ENCODE peak calls at places on chromosomes 7 and 10, in five cellular contexts. L, O, Y, F and B are unnamed samples.

GRCh38 chr7:97973206-97973658 is 16.8 kb downstream of the OCM2 start:
- DNase-seq in L (no peak), O (peak; percentile 33), F (no peak), Y (peak; percentile 24), B (peak; percentile 6)

GRCh38 chr10:129521161-129522025 is 54.4 kb downstream of the MGMT start:
- DNase-seq in O (no peak), L (no peak), F (no peak), Y (no peak), B (no peak)

GRCh38 chr7:157282141-157282801 is 54.5 kb upstream of the DNAJB6 start:
- DNase-seq in F (no peak), O (peak; percentile 47), L (no peak), Y (peak; percentile 39), B (no peak)

GRCh38 chr7:129313282-129313681 is 88.5 kb downstream of the AHCYL2 start:
- DNase-seq in Y (no peak), F (no peak), O (no peak), L (no peak), B (no peak)

GRCh38 chr10:110529596-110530011 is 31.9 kb downstream of the DUSP5 start:
- DNase-seq in L (no peak), F (peak; percentile 68), O (no peak), Y (no peak), B (no peak)

GRCh38 chr7:18806177-18806576 is 310.6 kb downstream of the HDAC9 start:
- DNase-seq in L (no peak), F (no peak), Y (no peak), O (no peak), B (no peak)

GRCh38 chr7:4607321-4607729 is 74.8 kb upstream of the FOXK1 start:
- DNase-seq in L (no peak), F (no peak), Y (no peak), O (peak; percentile 4), B (no peak)

GRCh38 chr10:546971-547590 is 142.4 kb downstream of the DIP2C start:
- DNase-seq in F (no peak), L (no peak), Y (no peak), O (peak; percentile 62), B (no peak)

GRCh38 chr7:26500749-26501352 is 209.2 kb downstream of the SNX10 start:
- DNase-seq in L (peak; percentile 22), O (peak; percentile 55), Y (no peak), F (no peak), B (no peak)

GRCh38 chr7:24819916-24820689 is 62.8 kb upstream of the GSDME start:
- DNase-seq in Y (peak; percentile 86), O (peak; percentile 77), F (no peak), L (peak; percentile 74), B (peak; percentile 78)
- TF ChIP-seq FOXM1 in Y (no peak), O (no peak), F (peak; percentile 49), L (no peak), B (no peak)

GRCh38 chr10:16968722-16969055 is 151.5 kb upstream of the RSU1 start:
- DNase-seq in Y (no peak), F (no peak), O (no peak), L (no peak), B (no peak)

GRCh38 chr10:16967866-16968721 is 150.9 kb upstream of the RSU1 start:
- DNase-seq in O (no peak), L (peak; percentile 40), Y (no peak), F (no peak), B (no peak)

GRCh38 chr10:16965242-16965620 is 148.0 kb upstream of the RSU1 start:
- DNase-seq in Y (no peak), L (no peak), O (no peak), F (no peak), B (no peak)

GRCh38 chr10:16965740-16966447 is 148.7 kb upstream of the RSU1 start:
- DNase-seq in Y (no peak), L (peak; percentile 55), F (no peak), O (no peak), B (no peak)

GRCh38 chr10:16967000-16967865 is 150.0 kb upstream of the RSU1 start:
- DNase-seq in F (no peak), Y (no peak), O (no peak), L (no peak), B (no peak)
- TF ChIP-seq FOXM1 in F (no peak), Y (no peak), O (no peak), L (no peak), B (no peak)

GRCh38 chr7:140417456-140418155 is 13.7 kb downstream of the RAB19 start:
- DNase-seq in F (no peak), L (no peak), O (no peak), Y (peak; percentile 10), B (no peak)
- TF ChIP-seq FOXM1 in F (no peak), L (no peak), O (no peak), Y (no peak), B (no peak)

GRCh38 chr10:119654540-119654939 is 3.4 kb downstream of the BAG3 start:
- DNase-seq in O (no peak), Y (no peak), F (no peak), L (peak; percentile 27), B (no peak)
- TF ChIP-seq FOXM1 in O (no peak), Y (no peak), F (no peak), L (no peak), B (no peak)

GRCh38 chr10:35579726-35580420 is 25.3 kb upstream of the GJD4 start:
- DNase-seq in O (no peak), Y (no peak), L (no peak), F (no peak), B (no peak)

GRCh38 chr10:35579116-35579515 is 26.0 kb upstream of the GJD4 start:
- DNase-seq in Y (no peak), F (no peak), O (no peak), L (no peak), B (no peak)

GRCh38 chr10:35580421-35580770 is 24.7 kb upstream of the GJD4 start:
- DNase-seq in Y (no peak), O (no peak), L (no peak), F (no peak), B (no peak)

GRCh38 chr10:35577915-35578607 is 27.1 kb upstream of the GJD4 start:
- DNase-seq in Y (no peak), O (no peak), L (no peak), F (no peak), B (no peak)

DNA sequence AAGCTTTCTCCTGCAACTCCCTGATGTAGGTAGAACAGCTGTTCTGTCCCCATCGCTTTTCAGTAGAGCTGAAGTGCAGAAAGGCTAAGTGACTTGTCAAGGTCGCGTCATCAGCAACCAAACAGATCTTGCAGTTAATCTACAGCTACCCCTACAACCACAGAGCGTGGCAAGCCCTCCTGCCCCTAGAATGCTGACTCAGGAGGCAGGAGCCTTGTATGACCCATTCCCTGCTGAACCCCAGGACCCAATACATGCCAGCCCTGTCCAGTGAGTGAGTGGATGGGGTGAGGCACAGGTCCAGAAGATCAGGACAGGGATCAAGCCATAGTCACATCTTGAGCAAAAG is 26.6 kb upstream of the GJD4 start:
- DNase-seq in O (no peak), Y (no peak), L (no peak), F (no peak), B (no peak)
- TF ChIP-seq FOXM1 in O (no peak), Y (no peak), L (no peak), F (no peak), B (no peak)

GRCh38 chr7:915291-916218 is 38.9 kb downstream of the ADAP1 start:
- DNase-seq in O (no peak), Y (no peak), L (no peak), F (no peak), B (no peak)

GRCh38 chr7:918118-918425 is 36.4 kb downstream of the ADAP1 start:
- DNase-seq in L (no peak), O (no peak), Y (no peak), F (no peak), B (no peak)

GRCh38 chr7:914521-915194 is 38.3 kb downstream of the GET4 start:
- DNase-seq in Y (no peak), F (no peak), L (no peak), O (no peak), B (no peak)

GRCh38 chr7:917255-918117 is 37.0 kb downstream of the ADAP1 start:
- DNase-seq in F (no peak), Y (no peak), L (no peak), O (no peak), B (no peak)

DNA sequence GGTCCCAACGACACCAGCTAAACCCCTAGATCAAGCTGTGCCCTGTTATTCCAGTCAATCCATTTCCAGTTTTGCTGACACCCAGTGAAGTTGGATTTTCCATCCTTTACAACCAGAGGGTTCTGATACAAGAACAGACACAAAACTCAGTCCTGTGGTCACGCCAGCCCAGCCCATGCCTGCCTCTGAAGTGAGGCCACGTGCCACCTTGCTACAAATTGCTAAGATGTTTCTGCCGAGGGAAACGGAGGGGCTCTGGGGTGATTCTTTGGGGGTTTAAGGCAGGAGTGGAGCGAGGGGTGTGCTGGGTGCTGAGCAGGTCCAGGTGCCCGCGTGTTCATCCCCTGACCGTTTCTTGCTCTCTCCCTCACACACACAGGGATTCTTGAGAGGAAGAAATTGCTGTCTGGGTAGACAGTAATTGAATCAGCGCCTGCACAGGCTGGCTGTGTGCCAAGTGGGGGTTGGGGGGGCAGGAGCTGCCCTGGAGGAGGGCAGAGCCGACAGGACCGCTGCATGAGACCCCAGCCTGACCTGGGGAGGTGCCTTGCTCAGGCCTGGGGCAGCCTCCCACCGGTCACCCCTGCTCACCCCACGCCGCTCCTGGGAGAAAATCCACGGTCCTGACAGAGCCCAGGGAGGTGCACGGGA is 38.1 kb downstream of the ADAP1 start:
- DNase-seq in O (peak; percentile 90), Y (no peak), L (no peak), F (no peak), B (no peak)
- TF ChIP-seq FOXM1 in O (no peak), Y (no peak), L (no peak), F (no peak), B (no peak)

GRCh38 chr10:96740579-96741281 is 20.4 kb upstream of the PIK3AP1 start:
- DNase-seq in Y (no peak), L (no peak), F (no peak), O (no peak), B (no peak)

GRCh38 chr10:96745950-96746349 is 25.6 kb upstream of the PIK3AP1 start:
- DNase-seq in O (no peak), F (no peak), L (no peak), Y (no peak), B (no peak)

GRCh38 chr10:96746503-96746902 is 26.2 kb upstream of the PIK3AP1 start:
- DNase-seq in Y (no peak), F (no peak), L (no peak), O (no peak), B (no peak)

GRCh38 chr10:96747734-96748550 is 27.6 kb upstream of the PIK3AP1 start:
- DNase-seq in Y (no peak), F (peak; percentile 97), L (peak; percentile 16), O (no peak), B (no peak)

GRCh38 chr10:96743988-96744585 is 23.8 kb upstream of the PIK3AP1 start:
- DNase-seq in Y (no peak), O (peak; percentile 33), F (no peak), L (peak; percentile 44), B (no peak)
- TF ChIP-seq FOXM1 in Y (no peak), O (no peak), F (no peak), L (no peak), B (no peak)